ENCODE peak calls at places on chromosomes 13 and 19, in eight cellular contexts. C is CD8-positive, alpha-beta T cell; A is hepatocyte; I is uterus; P is CD4-positive, alpha-beta memory T cell; B is Karpas-422; D is lower lobe of right lung; Z is cardiac muscle cell. F is an unnamed sample. For H3K9me3 and H3K36me3, the result is how much of the 10 kb centered on the place peaks cover.

GRCh38 chr13:97322740-97323342 is 100.7 kb downstream of the MBNL2 start:
- DNase-seq in Z (no peak), A (no peak), D (no peak), C (no peak), P (no peak), I (no peak), B (no peak), F (no peak)

GRCh38 chr19:4088975-4089374 is 22.3 kb upstream of the ZBTB7A start:
- DNase-seq in A (no peak), C (peak), P (peak), Z (no peak), I (no peak), B (no peak), D (no peak), F (peak)

GRCh38 chr13:87376081-87376480 is 295.1 kb upstream of the SLITRK5 start:
- DNase-seq in I (no peak), D (no peak), B (no peak), C (no peak), Z (no peak), A (no peak), P (no peak), F (no peak)

GRCh38 chr19:7450243-7451223 is 38.3 kb downstream of the PEX11G start:
- DNase-seq in Z (no peak), I (no peak), A (peak), P (no peak), B (peak), C (no peak), D (no peak), F (peak)

GRCh38 chr13:41588899-41589298 is 131.5 kb downstream of the RGCC start:
- DNase-seq in D (no peak), Z (no peak), P (no peak), A (no peak), I (no peak), C (no peak), B (no peak), F (no peak)

GRCh38 chr19:8490395-8490760 is 12.1 kb downstream of the PRAM1 start:
- DNase-seq in B (no peak), Z (no peak), I (no peak), C (no peak), D (no peak), A (no peak), P (no peak), F (no peak)

GRCh38 chr19:703651-704446 is 4.9 kb upstream of the PALM start:
- DNase-seq in Z (peak), P (peak), I (peak), C (peak), A (peak), B (peak), D (peak), F (peak)

GRCh38 chr19:35451278-35452096 is 3.4 kb downstream of the FFAR2 start:
- DNase-seq in C (no peak), D (no peak), B (peak), I (no peak), A (no peak), P (peak), Z (no peak), F (no peak)

GRCh38 chr19:16198363-16198636 is 589 bp downstream of the AP1M1 start:
- DNase-seq in I (no peak), A (peak), C (no peak), D (no peak), B (no peak), Z (no peak), P (no peak), F (peak)

GRCh38 chr13:113972451-113973217 is 1.2 kb downstream of the C13orf46 start:
- DNase-seq in C (no peak), I (no peak), Z (no peak), A (no peak), D (peak), P (no peak), B (no peak), F (no peak)

GRCh38 chr13:29578300-29579048 is 17.0 kb downstream of the SLC7A1 start:
- DNase-seq in D (no peak), A (no peak), P (no peak), Z (no peak), I (no peak), C (no peak), B (no peak), F (peak)

DNA sequence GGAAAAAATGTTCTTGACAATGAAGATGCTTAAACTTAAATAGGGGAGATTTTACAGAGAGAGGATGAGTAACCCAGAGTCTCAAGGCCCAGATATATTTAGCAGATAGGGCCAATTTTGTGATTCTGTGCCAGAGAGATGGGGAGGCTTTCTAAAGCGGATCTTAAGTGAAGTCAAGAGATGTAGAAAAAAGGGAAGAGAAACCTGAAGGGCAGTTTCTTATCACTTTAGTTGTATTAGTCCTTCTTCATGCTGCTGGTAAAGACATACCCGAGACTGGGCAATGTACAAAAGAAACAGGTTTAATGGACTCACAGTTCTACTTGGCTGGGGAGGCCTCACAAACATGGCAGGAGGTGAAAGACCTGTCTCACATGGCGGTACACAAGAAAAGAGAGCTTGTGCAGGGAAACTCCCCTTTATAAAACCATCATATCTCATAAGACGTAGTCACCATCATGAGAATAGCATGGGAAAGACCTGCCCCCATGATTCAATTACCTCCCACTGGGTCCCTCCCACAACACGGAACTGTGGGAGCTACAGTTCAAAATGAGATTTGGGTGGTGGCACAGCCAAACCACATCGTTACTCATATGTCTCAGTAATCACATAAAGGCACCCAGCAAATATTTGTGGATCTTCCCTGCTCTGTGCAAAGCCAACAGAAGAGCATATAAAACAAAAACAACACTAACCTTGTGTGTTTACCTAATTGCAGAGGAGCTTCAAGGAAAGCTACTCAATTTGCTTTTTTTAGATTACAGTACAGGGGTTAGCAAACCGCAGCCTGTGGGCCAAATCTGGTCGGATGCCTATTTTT is 102.6 kb upstream of the MYCBP2 start:
- DNase-seq in B (no peak), Z (no peak), C (no peak), I (no peak), A (no peak), D (no peak), P (no peak), F (no peak)
- H3K9me3 ChIP-seq in B (under half), Z (under half), C (under half), I (under half), A (under half), D (under half), P (under half), F (under half)

DNA sequence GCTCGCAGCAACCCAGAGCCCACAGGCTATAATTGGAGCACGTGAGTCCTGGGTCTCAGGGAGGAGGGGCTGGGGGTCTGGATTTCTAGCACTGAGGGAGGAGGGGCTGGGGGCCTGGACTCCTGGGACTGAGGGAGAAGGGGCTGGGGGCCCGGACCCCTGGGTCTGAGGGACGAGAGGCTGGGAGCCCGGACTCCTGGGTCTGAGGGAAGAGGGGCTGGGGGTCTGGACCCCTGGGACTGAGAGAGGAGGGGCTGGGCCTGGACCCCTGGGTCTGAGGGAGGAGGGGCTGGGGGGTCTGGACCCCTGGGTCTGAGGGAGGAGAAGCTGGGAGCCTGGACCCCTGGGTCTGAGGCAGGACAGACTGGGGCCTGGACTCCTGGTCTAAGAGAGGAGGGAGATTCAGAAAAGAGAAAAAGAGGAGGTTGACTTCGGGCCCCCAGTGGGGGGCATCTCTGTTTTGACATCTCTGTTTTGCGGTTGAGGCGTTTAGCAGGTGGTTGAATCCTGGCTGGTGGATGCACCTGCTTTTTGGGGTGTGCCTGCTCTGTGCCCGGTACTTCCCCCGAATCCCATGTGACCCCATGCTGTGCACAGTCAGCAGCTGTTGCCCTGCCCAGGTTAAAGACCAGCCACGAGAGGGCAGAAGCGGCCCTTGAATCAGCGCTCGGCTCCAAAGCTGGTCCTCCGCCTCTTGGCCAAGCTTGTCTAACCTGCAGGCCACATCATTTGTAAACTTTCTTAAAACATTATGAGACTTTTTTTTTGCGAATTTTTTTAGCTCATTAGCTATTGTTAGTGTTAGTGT is 10.5 kb downstream of the PVR start:
- DNase-seq in I (peak), D (peak), B (peak), C (peak), A (peak), P (peak), Z (peak), F (peak)
- H3K36me3 ChIP-seq in I (under half), D (half or more), B (under half), C (under half), A (under half), P (under half), Z (under half), F (under half)

DNA sequence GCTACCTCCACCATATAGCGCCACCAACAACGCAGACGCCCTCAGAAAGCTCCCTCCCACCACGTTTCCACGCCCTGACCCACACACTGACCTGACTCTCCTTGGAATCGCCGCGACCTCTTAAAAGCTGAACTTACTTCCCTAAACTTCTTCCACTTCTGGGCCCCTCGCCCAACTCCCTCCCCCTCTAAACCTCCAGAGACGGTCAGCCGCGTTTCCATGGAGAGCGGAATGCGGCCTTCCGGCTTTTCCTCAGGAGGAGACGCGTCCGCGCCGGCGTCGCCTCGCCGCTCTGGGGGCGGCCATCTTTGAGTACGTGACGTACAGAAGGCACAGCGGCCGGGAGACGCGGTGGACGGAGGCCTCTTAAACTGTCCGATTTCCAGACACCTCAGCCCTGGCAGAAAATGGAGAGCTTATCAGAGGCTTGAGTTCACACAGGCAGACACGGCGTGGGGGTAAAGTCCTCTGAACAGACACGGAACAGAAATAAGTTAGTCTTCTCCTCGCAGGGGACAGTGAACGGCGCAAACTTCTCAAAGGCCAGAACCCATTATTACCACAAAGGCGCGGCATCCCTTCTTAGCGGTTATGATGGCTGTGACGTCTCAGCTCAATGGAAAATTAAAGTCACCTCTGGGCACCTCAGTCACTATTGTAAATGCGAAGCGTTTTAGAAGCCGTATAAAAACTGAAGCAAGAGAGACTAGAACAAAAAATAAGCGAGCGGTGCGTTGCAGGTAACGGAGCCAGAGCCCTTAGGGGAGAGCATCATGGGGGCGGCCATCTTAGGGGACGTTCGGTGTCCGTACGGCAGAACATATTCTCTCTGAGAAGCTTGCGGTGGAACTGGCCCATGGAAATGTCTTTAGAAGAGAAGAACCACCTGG is at the start of gene ZNF432:
- DNase-seq in D (peak), A (peak), B (peak), C (peak), Z (peak), P (peak), I (peak), F (peak)
- H3K9me3 ChIP-seq in D (under half), A (under half), B (under half), C (under half), Z (under half), P (under half), I (under half), F (under half)

DNA sequence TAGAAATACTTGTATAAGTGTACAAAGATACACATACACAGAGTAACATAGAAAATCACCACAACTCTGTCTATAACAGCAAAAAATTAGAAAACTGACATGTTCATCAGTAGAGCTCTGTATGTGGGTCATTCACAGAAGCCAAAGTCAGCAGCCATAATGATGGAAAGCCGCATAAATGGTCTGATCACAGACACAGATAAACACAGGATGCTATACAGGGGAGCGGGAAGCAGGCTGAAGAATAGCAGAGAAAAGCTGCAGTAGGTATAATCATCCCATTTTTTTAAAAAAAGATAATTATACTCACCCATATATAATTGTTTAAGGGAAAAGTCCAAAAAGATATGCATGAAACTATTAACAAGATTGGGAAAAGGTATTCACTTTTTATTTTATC is 31.5 kb downstream of the RCBTB1 start:
- DNase-seq in Z (no peak), A (no peak), P (no peak), B (no peak), I (no peak), D (no peak), C (no peak), F (no peak)
- H3K36me3 ChIP-seq in Z (under half), A (under half), P (under half), B (under half), I (under half), D (half or more), C (under half), F (under half)

DNA sequence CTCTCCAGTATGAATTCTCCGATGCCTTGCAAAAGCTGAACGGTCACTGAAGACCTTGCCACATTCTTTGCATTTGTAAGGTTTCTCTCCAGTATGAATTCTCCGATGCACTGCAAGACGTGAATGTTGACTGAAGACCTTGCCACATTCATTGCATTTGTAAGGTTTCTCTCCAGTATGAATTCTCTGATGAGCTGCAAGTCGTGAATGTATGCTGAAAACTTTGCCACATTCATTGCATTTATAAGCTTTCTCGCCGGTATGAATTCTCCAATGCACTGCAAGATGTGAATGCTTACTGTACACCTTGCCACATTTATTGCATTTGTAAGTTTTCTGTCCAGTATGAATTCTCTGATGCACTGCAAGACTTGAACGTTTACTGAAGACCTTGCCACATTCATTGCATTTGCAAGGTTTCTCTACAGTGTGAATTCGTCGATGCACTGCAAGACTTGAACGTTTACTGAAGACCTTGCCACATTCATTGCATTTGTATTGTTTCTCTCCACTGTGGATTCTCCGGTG is 20.0 kb upstream of the ZNF841 start:
- DNase-seq in P (no peak), Z (no peak), D (no peak), I (no peak), C (no peak), B (no peak), A (no peak), F (no peak)
- H3K9me3 ChIP-seq in P (half or more), Z (under half), D (half or more), I (under half), C (half or more), B (half or more), A (half or more), F (under half)

F was measured in small intestine.